ENCODE peak calls at places on chromosomes 12 and 14, in nine cellular contexts. O is mucosa of descending colon, W is prostate gland, J is GM23338, H is mesothelial cell of epicardium, I is choroid plexus epithelial cell, F is GM20000, M is pancreas, T is tibial artery. A is an unnamed sample.

GRCh38 chr14:92613008-92613658 is 99.6 kb downstream of the RIN3 start:
- DNase-seq in O (no peak), W (no peak), J (peak; percentile 89), H (no peak), I (peak; percentile 20), F (peak; percentile 45), M (no peak), T (no peak), A (peak; percentile 73)

GRCh38 chr14:72513346-72513745 is 380.6 kb downstream of the DPF3 start:
- DNase-seq in O (no peak), W (no peak), J (no peak), H (no peak), I (no peak), F (no peak), M (no peak), T (no peak), A (no peak)

GRCh38 chr12:127193341-127193740 is 1073.6 kb upstream of the TMEM132C start:
- DNase-seq in O (no peak), W (no peak), J (no peak), H (no peak), I (no peak), F (no peak), M (no peak), T (no peak), A (no peak)

GRCh38 chr14:93430319-93430801 is 379 bp upstream of the UNC79 start:
- DNase-seq in O (no peak), W (no peak), J (peak; percentile 91), H (peak; percentile 22), I (peak; percentile 4), F (no peak), M (peak; percentile 49), T (no peak), A (peak; percentile 85)

GRCh38 chr14:28751467-28752058 is 15.0 kb upstream of the FOXG1 start:
- DNase-seq in O (no peak), W (no peak), J (peak; percentile 88), H (no peak), I (peak; percentile 82), F (no peak), M (no peak), T (no peak), A (peak; percentile 64)

GRCh38 chr12:49413796-49414195 is 46.5 kb downstream of the SPATS2 start:
- DNase-seq in O (no peak), W (no peak), J (no peak), H (no peak), I (peak; percentile 47), F (no peak), M (no peak), T (no peak), A (no peak)

GRCh38 chr14:101125313-101125712 is 221.8 kb upstream of the RTL1 start:
- DNase-seq in O (no peak), W (no peak), J (no peak), H (no peak), I (no peak), F (no peak), M (no peak), T (no peak), A (no peak)

GRCh38 chr12:16329594-16329993 is 17.9 kb upstream of the MGST1 start:
- DNase-seq in O (no peak), W (no peak), J (no peak), H (no peak), I (no peak), F (no peak), M (no peak), T (no peak), A (no peak)

GRCh38 chr12:50842637-50843493 is at the start of gene TMPRSS12:
- DNase-seq in O (no peak), W (peak; percentile 48), J (peak; percentile 82), H (peak; percentile 23), I (peak; percentile 48), F (no peak), M (peak; percentile 23), T (no peak), A (peak; percentile 22)

GRCh38 chr14:88242426-88242825 is 80.6 kb downstream of the KCNK10 start:
- DNase-seq in O (no peak), W (no peak), J (no peak), H (no peak), I (no peak), F (no peak), M (no peak), T (no peak), A (no peak)

GRCh38 chr14:72553656-72554055 is 340.2 kb downstream of the DPF3 start:
- DNase-seq in O (no peak), W (no peak), J (no peak), H (no peak), I (no peak), F (no peak), M (no peak), T (no peak), A (no peak)

GRCh38 chr14:51650721-51651387 is 856 bp upstream of the FRMD6 start:
- DNase-seq in O (peak; percentile 50), W (peak; percentile 10), J (peak; percentile 47), H (no peak), I (no peak), F (no peak), M (peak; percentile 11), T (peak; percentile 22), A (peak; percentile 34)

GRCh38 chr14:68628605-68629310 is 164.1 kb downstream of the ZFP36L1 start:
- DNase-seq in O (peak; percentile 62), W (peak; percentile 88), J (peak; percentile 54), H (peak; percentile 47), I (no peak), F (no peak), M (peak; percentile 75), T (no peak), A (no peak)

GRCh38 chr12:82025462-82025861 is 266.3 kb upstream of the PPFIA2 start:
- DNase-seq in O (no peak), W (no peak), J (no peak), H (no peak), I (no peak), F (no peak), M (no peak), T (no peak), A (no peak)

GRCh38 chr12:82015623-82016347 is 256.6 kb upstream of the PPFIA2 start:
- DNase-seq in O (no peak), W (no peak), J (no peak), H (no peak), I (no peak), F (no peak), M (no peak), T (no peak), A (no peak)

GRCh38 chr12:82019533-82019932 is 260.4 kb upstream of the PPFIA2 start:
- DNase-seq in O (no peak), W (no peak), J (peak; percentile 53), H (no peak), I (peak; percentile 29), F (no peak), M (no peak), T (no peak), A (no peak)
- TF ChIP-seq CTCF in O (no peak), W (no peak), J (peak; percentile 61), H (no peak), I (peak; percentile 42), F (no peak), M (no peak), T (peak; percentile 11), A (no peak)

GRCh38 chr12:75977590-75977951 is 54.0 kb downstream of the PHLDA1 start:
- DNase-seq in O (no peak), W (no peak), J (no peak), H (no peak), I (no peak), F (no peak), M (no peak), T (no peak), A (no peak)

GRCh38 chr12:75979181-75979580 is 52.4 kb downstream of the PHLDA1 start:
- DNase-seq in O (no peak), W (no peak), J (no peak), H (no peak), I (peak; percentile 50), F (no peak), M (no peak), T (no peak), A (no peak)

GRCh38 chr12:75976913-75977312 is 54.7 kb downstream of the PHLDA1 start:
- DNase-seq in O (no peak), W (no peak), J (no peak), H (no peak), I (no peak), F (no peak), M (no peak), T (no peak), A (no peak)

GRCh38 chr12:75978677-75979076 is 52.9 kb downstream of the PHLDA1 start:
- DNase-seq in O (no peak), W (no peak), J (no peak), H (no peak), I (no peak), F (no peak), M (no peak), T (no peak), A (no peak)

GRCh38 chr12:75977952-75978671 is 53.5 kb downstream of the PHLDA1 start:
- DNase-seq in O (no peak), W (peak; percentile 36), J (peak; percentile 53), H (no peak), I (peak; percentile 100), F (peak; percentile 74), M (peak; percentile 42), T (peak; percentile 71), A (no peak)
- TF ChIP-seq CTCF in O (no peak), W (no peak), J (no peak), H (no peak), I (no peak), F (no peak), M (no peak), T (no peak), A (no peak)

GRCh38 chr12:96714199-96714598 is 192.9 kb upstream of the NEDD1 start:
- DNase-seq in O (no peak), W (no peak), J (no peak), H (no peak), I (no peak), F (no peak), M (no peak), T (no peak), A (no peak)

GRCh38 chr12:96711364-96711763 is 195.7 kb upstream of the NEDD1 start:
- DNase-seq in O (no peak), W (no peak), J (no peak), H (no peak), I (no peak), F (no peak), M (no peak), T (no peak), A (no peak)

GRCh38 chr12:96710127-96710745 is 196.8 kb upstream of the NEDD1 start:
- DNase-seq in O (no peak), W (peak; percentile 45), J (peak; percentile 67), H (no peak), I (no peak), F (no peak), M (no peak), T (no peak), A (no peak)
- TF ChIP-seq CTCF in O (no peak), W (peak; percentile 28), J (peak; percentile 70), H (no peak), I (no peak), F (no peak), M (no peak), T (no peak), A (no peak)

GRCh38 chr12:8644345-8645248 is 18.0 kb downstream of the MFAP5 start:
- DNase-seq in O (no peak), W (no peak), J (no peak), H (no peak), I (no peak), F (peak; percentile 56), M (no peak), T (no peak), A (no peak)
- TF ChIP-seq CTCF in O (no peak), W (no peak), J (no peak), H (no peak), I (no peak), F (no peak), M (no peak), T (no peak), A (no peak)